ENCODE peak calls at places on chromosomes 13 and 19, in six cellular contexts. One of them, this sample, is unnamed.
A peak's percentile ranks its signal among the peaks of the same experiment; 100 is the strongest.

GRCh38 chr13:110444226-110444653 is 117.3 kb downstream of the RAB20 start:
- DNase-seq in uterus: peak; percentile 36
- DNase-seq in lung: no peak
- DNase-seq in heart right ventricle: no peak
- DNase-seq in A549: no peak
- DNase-seq in body of pancreas: no peak
- DNase-seq in this sample: no peak

GRCh38 chr13:27792393-27793218 is at the start of gene GSX1:
- DNase-seq in uterus: peak; percentile 33
- DNase-seq in lung: peak; percentile 67
- DNase-seq in heart right ventricle: peak; percentile 64
- DNase-seq in A549: peak; percentile 45
- DNase-seq in body of pancreas: peak; percentile 84
- DNase-seq in this sample: peak; percentile 60

GRCh38 chr13:33272531-33273124 is 12.9 kb downstream of the STARD13 start:
- DNase-seq in uterus: no peak
- DNase-seq in lung: no peak
- DNase-seq in heart right ventricle: no peak
- DNase-seq in A549: no peak
- DNase-seq in body of pancreas: peak; percentile 69
- DNase-seq in this sample: peak; percentile 49

GRCh38 chr13:44063881-44064280 is 184.2 kb downstream of the LACC1 start:
- DNase-seq in uterus: no peak
- DNase-seq in lung: no peak
- DNase-seq in heart right ventricle: no peak
- DNase-seq in A549: no peak
- DNase-seq in body of pancreas: no peak
- DNase-seq in this sample: no peak

GRCh38 chr19:2561895-2562294 is 86.0 kb downstream of the GADD45B start:
- DNase-seq in uterus: no peak
- DNase-seq in lung: no peak
- DNase-seq in heart right ventricle: no peak
- DNase-seq in A549: no peak
- DNase-seq in body of pancreas: no peak
- DNase-seq in this sample: no peak

GRCh38 chr19:18809149-18809978 is 18.3 kb upstream of the COMP start:
- DNase-seq in uterus: peak; percentile 83
- DNase-seq in lung: peak; percentile 65
- DNase-seq in heart right ventricle: peak; percentile 49
- DNase-seq in A549: no peak
- DNase-seq in body of pancreas: peak; percentile 34
- DNase-seq in this sample: no peak

GRCh38 chr13:75231235-75231634 is 250.7 kb downstream of the TBC1D4 start:
- DNase-seq in uterus: no peak
- DNase-seq in lung: no peak
- DNase-seq in heart right ventricle: no peak
- DNase-seq in A549: no peak
- DNase-seq in body of pancreas: no peak
- DNase-seq in this sample: no peak

GRCh38 chr13:104143760-104144406 is 1077.7 kb upstream of the SLC10A2 start:
- DNase-seq in uterus: no peak
- DNase-seq in lung: no peak
- DNase-seq in heart right ventricle: no peak
- DNase-seq in A549: no peak
- DNase-seq in body of pancreas: peak; percentile 17
- DNase-seq in this sample: no peak

GRCh38 chr13:68369739-68370138 is 1139.6 kb upstream of the PCDH9 start:
- DNase-seq in uterus: no peak
- DNase-seq in lung: no peak
- DNase-seq in heart right ventricle: no peak
- DNase-seq in A549: peak; percentile 59
- DNase-seq in body of pancreas: no peak
- DNase-seq in this sample: no peak

GRCh38 chr13:36454962-36455361 is 22.7 kb downstream of the CCNA1 start:
- DNase-seq in uterus: no peak
- DNase-seq in lung: no peak
- DNase-seq in heart right ventricle: no peak
- DNase-seq in A549: no peak
- DNase-seq in body of pancreas: no peak
- DNase-seq in this sample: no peak

GRCh38 chr19:55118401-55118991 is 1.1 kb upstream of the PPP1R12C start:
- DNase-seq in uterus: peak; percentile 46
- DNase-seq in lung: peak; percentile 69
- DNase-seq in heart right ventricle: peak; percentile 52
- DNase-seq in A549: peak; percentile 54
- DNase-seq in body of pancreas: peak; percentile 36
- DNase-seq in this sample: no peak

GRCh38 chr19:17835182-17836006 is 12.4 kb downstream of the JAK3 start:
- DNase-seq in uterus: no peak
- DNase-seq in lung: no peak
- DNase-seq in heart right ventricle: no peak
- DNase-seq in A549: no peak
- DNase-seq in body of pancreas: no peak
- DNase-seq in this sample: peak; percentile 23

GRCh38 chr19:31223805-31224534 is 125.3 kb downstream of the TSHZ3 start:
- DNase-seq in uterus: no peak
- DNase-seq in lung: no peak
- DNase-seq in heart right ventricle: no peak
- DNase-seq in A549: no peak
- DNase-seq in body of pancreas: no peak
- DNase-seq in this sample: peak; percentile 36

GRCh38 chr19:12834976-12835757 is 788 bp upstream of the RTBDN start:
- DNase-seq in uterus: no peak
- DNase-seq in lung: no peak
- DNase-seq in heart right ventricle: peak; percentile 19
- DNase-seq in A549: peak; percentile 52
- DNase-seq in body of pancreas: peak; percentile 51
- DNase-seq in this sample: no peak

GRCh38 chr13:80338781-80339577 is 1.9 kb downstream of the SPRY2 start:
- DNase-seq in uterus: peak; percentile 66
- DNase-seq in lung: peak; percentile 73
- DNase-seq in heart right ventricle: peak; percentile 75
- DNase-seq in A549: peak; percentile 61
- DNase-seq in body of pancreas: peak; percentile 78
- DNase-seq in this sample: no peak

GRCh38 chr19:29942404-29943261 is 594 bp downstream of the URI1 start:
- DNase-seq in uterus: peak; percentile 48
- DNase-seq in lung: peak; percentile 49
- DNase-seq in heart right ventricle: peak; percentile 72
- DNase-seq in A549: no peak
- DNase-seq in body of pancreas: peak; percentile 73
- DNase-seq in this sample: no peak

GRCh38 chr19:19342086-19343015 is 21.7 kb downstream of the MAU2 start:
- DNase-seq in uterus: peak; percentile 48
- DNase-seq in lung: peak; percentile 67
- DNase-seq in heart right ventricle: peak; percentile 64
- DNase-seq in A549: peak; percentile 70
- DNase-seq in body of pancreas: peak; percentile 81
- DNase-seq in this sample: no peak

GRCh38 chr19:45769821-45770191 is 754 bp upstream of the SIX5 start:
- DNase-seq in uterus: peak; percentile 72
- DNase-seq in lung: no peak
- DNase-seq in heart right ventricle: peak; percentile 56
- DNase-seq in A549: peak; percentile 70
- DNase-seq in body of pancreas: no peak
- DNase-seq in this sample: peak; percentile 35

GRCh38 chr19:18020212-18021067 is 12.5 kb downstream of the ARRDC2 start:
- DNase-seq in uterus: peak; percentile 66
- DNase-seq in lung: peak; percentile 66
- DNase-seq in heart right ventricle: peak; percentile 95
- DNase-seq in A549: no peak
- DNase-seq in body of pancreas: peak; percentile 94
- DNase-seq in this sample: no peak

GRCh38 chr19:13980340-13980739 is 25.8 kb downstream of the RFX1 start:
- DNase-seq in uterus: no peak
- DNase-seq in lung: no peak
- DNase-seq in heart right ventricle: no peak
- DNase-seq in A549: no peak
- DNase-seq in body of pancreas: no peak
- DNase-seq in this sample: no peak
- H3K27ac ChIP-seq in uterus: no peak overlapping the region
- H3K27ac ChIP-seq in lung: no peak overlapping the region
- H3K27ac ChIP-seq in heart right ventricle: no peak overlapping the region
- H3K27ac ChIP-seq in A549: no peak overlapping the region
- H3K27ac ChIP-seq in body of pancreas: no peak overlapping the region
- H3K27ac ChIP-seq in this sample: no peak overlapping the region

DNA sequence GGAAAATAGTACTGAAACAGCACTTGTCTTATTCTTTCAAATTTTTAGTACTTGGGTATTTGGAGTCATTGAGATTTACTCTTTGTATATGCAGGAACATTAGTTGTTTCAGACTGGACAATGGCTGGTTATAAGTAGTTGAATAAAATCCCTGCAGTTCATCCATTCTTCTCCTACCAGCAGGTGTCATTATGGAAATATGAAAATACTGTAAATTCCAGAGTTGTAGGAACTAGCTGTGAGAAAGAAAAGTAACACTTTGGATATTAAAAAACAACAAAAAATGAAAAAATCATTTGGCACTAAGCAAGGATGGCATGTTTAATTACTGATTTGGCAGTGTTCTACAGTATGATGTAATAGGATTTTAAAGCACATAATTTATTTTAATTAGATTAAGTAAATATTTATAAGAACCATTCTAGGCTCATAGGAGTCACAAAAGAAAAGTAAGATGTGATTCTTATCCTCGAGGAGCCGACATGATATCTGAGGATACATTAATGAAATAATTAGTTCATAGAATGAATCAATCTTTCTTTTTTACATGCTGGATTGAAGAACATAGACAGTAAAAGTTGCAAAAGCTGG is 155.3 kb downstream of the KCNRG start:
- DNase-seq in uterus: no peak
- DNase-seq in lung: no peak
- DNase-seq in heart right ventricle: no peak
- DNase-seq in A549: peak; percentile 23
- DNase-seq in body of pancreas: no peak
- DNase-seq in this sample: no peak
- TF ChIP-seq CTCF in uterus: peak; percentile 39
- TF ChIP-seq CTCF in lung: no peak
- TF ChIP-seq CTCF in heart right ventricle: no peak
- TF ChIP-seq CTCF in A549: peak; percentile 51
- TF ChIP-seq CTCF in body of pancreas: peak; percentile 31
- TF ChIP-seq CTCF in this sample: peak; percentile 52

DNA sequence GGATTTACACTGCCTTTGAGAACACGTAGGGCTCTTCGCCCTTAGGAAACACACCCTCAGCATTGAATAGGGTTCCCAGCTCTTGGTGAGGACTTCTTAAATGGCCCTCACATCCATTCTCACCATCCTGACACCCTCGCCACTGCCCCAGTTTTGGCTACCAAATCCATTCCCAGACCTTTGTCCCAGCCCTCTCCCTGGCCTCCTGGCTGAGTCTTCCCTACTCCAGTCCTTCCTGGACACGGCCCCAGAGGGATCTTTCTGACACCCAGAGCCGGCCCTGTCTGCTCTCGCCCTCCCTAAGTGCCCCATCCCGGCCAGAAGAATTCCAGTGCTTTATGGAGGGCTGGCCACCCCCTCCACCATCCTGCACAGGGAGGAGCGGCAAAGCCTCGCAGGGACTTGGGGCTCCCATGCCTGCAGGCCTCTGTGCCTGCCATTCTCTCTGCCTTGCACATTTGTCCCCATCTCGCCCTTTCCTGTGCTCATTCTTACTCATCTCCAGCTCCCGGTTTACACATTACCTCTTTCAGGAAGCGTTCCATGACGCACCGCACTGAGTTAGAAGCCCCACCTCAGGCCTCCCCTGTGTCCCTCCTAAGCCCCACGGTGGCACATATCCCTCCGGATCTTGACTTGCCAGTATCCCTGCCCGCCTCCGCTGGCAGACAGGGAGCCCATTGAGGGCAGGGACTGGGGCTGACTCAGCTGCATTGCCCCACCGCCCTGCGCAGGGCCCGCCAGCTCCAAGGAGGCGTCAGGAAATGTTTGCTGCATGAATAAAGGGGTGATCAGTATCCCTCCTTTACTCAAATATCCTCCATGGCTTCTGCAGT is 11.0 kb upstream of the KLK14 start:
- DNase-seq in uterus: no peak
- DNase-seq in lung: no peak
- DNase-seq in heart right ventricle: no peak
- DNase-seq in A549: no peak
- DNase-seq in body of pancreas: no peak
- DNase-seq in this sample: no peak
- H3K27ac ChIP-seq in uterus: no peak overlapping the region
- H3K27ac ChIP-seq in lung: no peak overlapping the region
- H3K27ac ChIP-seq in heart right ventricle: no peak overlapping the region
- H3K27ac ChIP-seq in A549: no peak overlapping the region
- H3K27ac ChIP-seq in body of pancreas: no peak overlapping the region
- H3K27ac ChIP-seq in this sample: peak overlapping the region; percentile 72

GRCh38 chr19:3785464-3785937 is 680 bp downstream of the MATK start:
- DNase-seq in uterus: no peak
- DNase-seq in lung: no peak
- DNase-seq in heart right ventricle: no peak
- DNase-seq in A549: no peak
- DNase-seq in body of pancreas: no peak
- DNase-seq in this sample: peak; percentile 15

GRCh38 chr19:3784607-3785463 is 1.3 kb downstream of the MATK start:
- DNase-seq in uterus: no peak
- DNase-seq in lung: no peak
- DNase-seq in heart right ventricle: no peak
- DNase-seq in A549: no peak
- DNase-seq in body of pancreas: no peak
- DNase-seq in this sample: peak; percentile 13

GRCh38 chr19:3782903-3783302 is 3.3 kb downstream of the MATK start:
- DNase-seq in uterus: no peak
- DNase-seq in lung: no peak
- DNase-seq in heart right ventricle: no peak
- DNase-seq in A549: no peak
- DNase-seq in body of pancreas: no peak
- DNase-seq in this sample: no peak

GRCh38 chr19:3782330-3782729 is 3.9 kb downstream of the MATK start:
- DNase-seq in uterus: no peak
- DNase-seq in lung: no peak
- DNase-seq in heart right ventricle: no peak
- DNase-seq in A549: no peak
- DNase-seq in body of pancreas: no peak
- DNase-seq in this sample: no peak

GRCh38 chr19:3783660-3784584 is 2.3 kb downstream of the MATK start:
- DNase-seq in uterus: no peak
- DNase-seq in lung: no peak
- DNase-seq in heart right ventricle: no peak
- DNase-seq in A549: peak; percentile 39
- DNase-seq in body of pancreas: no peak
- DNase-seq in this sample: no peak
- TF ChIP-seq CTCF in uterus: no peak
- TF ChIP-seq CTCF in lung: no peak
- TF ChIP-seq CTCF in heart right ventricle: no peak
- TF ChIP-seq CTCF in A549: no peak
- TF ChIP-seq CTCF in body of pancreas: no peak
- TF ChIP-seq CTCF in this sample: peak; percentile 50